ENCODE peak calls at places on chromosomes 7 and 10, in nine cellular contexts. One of them, this sample, is unnamed.
A peak's percentile ranks its signal among the peaks of the same experiment; 100 is the strongest.

GRCh38 chr7:151632750-151633515 is 113.2 kb upstream of the RHEB start:
- DNase-seq in hypothalamus: no peak
- DNase-seq in HT-29: peak; percentile 37
- DNase-seq in CD8-positive, alpha-beta memory T cell: peak; percentile 31
- DNase-seq in activated CD4-positive, alpha-beta T cell treated with anti-CD3 and anti-CD28 coated beads for 48 hours: peak; percentile 63
- DNase-seq in stomach: peak; percentile 61
- DNase-seq in NCI-H2081: no peak
- DNase-seq in AG08395: no peak
- DNase-seq in NCI-H1105: no peak
- DNase-seq in this sample: peak; percentile 46

GRCh38 chr7:42214063-42214679 is 22.8 kb downstream of the GLI3 start:
- DNase-seq in hypothalamus: no peak
- DNase-seq in HT-29: no peak
- DNase-seq in CD8-positive, alpha-beta memory T cell: no peak
- DNase-seq in activated CD4-positive, alpha-beta T cell treated with anti-CD3 and anti-CD28 coated beads for 48 hours: no peak
- DNase-seq in stomach: no peak
- DNase-seq in NCI-H2081: no peak
- DNase-seq in AG08395: no peak
- DNase-seq in NCI-H1105: no peak
- DNase-seq in this sample: no peak

GRCh38 chr10:48594371-48594770 is 10.5 kb downstream of the ARHGAP22 start:
- DNase-seq in hypothalamus: no peak
- DNase-seq in HT-29: no peak
- DNase-seq in CD8-positive, alpha-beta memory T cell: no peak
- DNase-seq in activated CD4-positive, alpha-beta T cell treated with anti-CD3 and anti-CD28 coated beads for 48 hours: no peak
- DNase-seq in stomach: no peak
- DNase-seq in NCI-H2081: no peak
- DNase-seq in AG08395: no peak
- DNase-seq in NCI-H1105: no peak
- DNase-seq in this sample: no peak

GRCh38 chr10:8379906-8380832 is 325.7 kb downstream of the GATA3 start:
- DNase-seq in hypothalamus: no peak
- DNase-seq in HT-29: no peak
- DNase-seq in CD8-positive, alpha-beta memory T cell: no peak
- DNase-seq in activated CD4-positive, alpha-beta T cell treated with anti-CD3 and anti-CD28 coated beads for 48 hours: no peak
- DNase-seq in stomach: no peak
- DNase-seq in NCI-H2081: no peak
- DNase-seq in AG08395: no peak
- DNase-seq in NCI-H1105: no peak
- DNase-seq in this sample: no peak

GRCh38 chr7:84529480-84530205 is 335.1 kb upstream of the SEMA3A start:
- DNase-seq in hypothalamus: no peak
- DNase-seq in HT-29: peak; percentile 65
- DNase-seq in CD8-positive, alpha-beta memory T cell: no peak
- DNase-seq in activated CD4-positive, alpha-beta T cell treated with anti-CD3 and anti-CD28 coated beads for 48 hours: no peak
- DNase-seq in stomach: no peak
- DNase-seq in NCI-H2081: no peak
- DNase-seq in AG08395: peak; percentile 43
- DNase-seq in NCI-H1105: no peak
- DNase-seq in this sample: no peak

GRCh38 chr7:43873300-43873699 is 4.0 kb upstream of the MRPS24 start:
- DNase-seq in hypothalamus: no peak
- DNase-seq in HT-29: no peak
- DNase-seq in CD8-positive, alpha-beta memory T cell: no peak
- DNase-seq in activated CD4-positive, alpha-beta T cell treated with anti-CD3 and anti-CD28 coated beads for 48 hours: no peak
- DNase-seq in stomach: no peak
- DNase-seq in NCI-H2081: no peak
- DNase-seq in AG08395: peak; percentile 87
- DNase-seq in NCI-H1105: no peak
- DNase-seq in this sample: no peak

GRCh38 chr10:6385683-6386082 is 183.0 kb downstream of the PFKFB3 start:
- DNase-seq in hypothalamus: no peak
- DNase-seq in HT-29: no peak
- DNase-seq in CD8-positive, alpha-beta memory T cell: no peak
- DNase-seq in activated CD4-positive, alpha-beta T cell treated with anti-CD3 and anti-CD28 coated beads for 48 hours: no peak
- DNase-seq in stomach: no peak
- DNase-seq in NCI-H2081: no peak
- DNase-seq in AG08395: peak; percentile 57
- DNase-seq in NCI-H1105: no peak
- DNase-seq in this sample: no peak

GRCh38 chr10:33695536-33695935 is 361.1 kb upstream of the NRP1 start:
- DNase-seq in hypothalamus: no peak
- DNase-seq in HT-29: no peak
- DNase-seq in CD8-positive, alpha-beta memory T cell: no peak
- DNase-seq in activated CD4-positive, alpha-beta T cell treated with anti-CD3 and anti-CD28 coated beads for 48 hours: no peak
- DNase-seq in stomach: no peak
- DNase-seq in NCI-H2081: no peak
- DNase-seq in AG08395: no peak
- DNase-seq in NCI-H1105: no peak
- DNase-seq in this sample: no peak

GRCh38 chr10:22646291-22646926 is 68.0 kb downstream of the PIP4K2A start:
- DNase-seq in hypothalamus: no peak
- DNase-seq in HT-29: no peak
- DNase-seq in CD8-positive, alpha-beta memory T cell: no peak
- DNase-seq in activated CD4-positive, alpha-beta T cell treated with anti-CD3 and anti-CD28 coated beads for 48 hours: no peak
- DNase-seq in stomach: no peak
- DNase-seq in NCI-H2081: no peak
- DNase-seq in AG08395: no peak
- DNase-seq in NCI-H1105: no peak
- DNase-seq in this sample: no peak

GRCh38 chr7:78125884-78126283 is 327.3 kb downstream of the PHTF2 start:
- DNase-seq in hypothalamus: no peak
- DNase-seq in HT-29: no peak
- DNase-seq in CD8-positive, alpha-beta memory T cell: no peak
- DNase-seq in activated CD4-positive, alpha-beta T cell treated with anti-CD3 and anti-CD28 coated beads for 48 hours: no peak
- DNase-seq in stomach: no peak
- DNase-seq in NCI-H2081: no peak
- DNase-seq in AG08395: peak; percentile 72
- DNase-seq in NCI-H1105: no peak
- DNase-seq in this sample: peak; percentile 36